ENCODE peak calls at places on chromosomes 7 and 10, in six cellular contexts. One of them, this sample, is unnamed.

GRCh38 chr7:1802899-1803298 is 132.8 kb downstream of the ELFN1 start:
- DNase-seq in IMR-90: no peak
- DNase-seq in heart right ventricle: no peak
- DNase-seq in adrenal gland: no peak
- DNase-seq in upper lobe of left lung: no peak
- DNase-seq in sigmoid colon: peak; percentile 10
- DNase-seq in this sample: peak; percentile 38

GRCh38 chr10:62648941-62649340 is 155.6 kb upstream of the ADO start:
- DNase-seq in adrenal gland: no peak
- DNase-seq in IMR-90: no peak
- DNase-seq in sigmoid colon: no peak
- DNase-seq in upper lobe of left lung: no peak
- DNase-seq in heart right ventricle: no peak
- DNase-seq in this sample: no peak

GRCh38 chr10:32386623-32387022 is 39.7 kb upstream of the EPC1 start:
- DNase-seq in IMR-90: peak; percentile 27
- DNase-seq in heart right ventricle: no peak
- DNase-seq in sigmoid colon: no peak
- DNase-seq in upper lobe of left lung: no peak
- DNase-seq in adrenal gland: no peak
- DNase-seq in this sample: no peak

GRCh38 chr7:106959753-106960152 is 84.8 kb upstream of the PRKAR2B start:
- DNase-seq in adrenal gland: no peak
- DNase-seq in IMR-90: no peak
- DNase-seq in heart right ventricle: no peak
- DNase-seq in upper lobe of left lung: no peak
- DNase-seq in sigmoid colon: no peak
- DNase-seq in this sample: no peak

GRCh38 chr10:6473430-6473829 is 106.6 kb downstream of the PRKCQ start:
- DNase-seq in heart right ventricle: no peak
- DNase-seq in IMR-90: no peak
- DNase-seq in upper lobe of left lung: no peak
- DNase-seq in adrenal gland: no peak
- DNase-seq in sigmoid colon: no peak
- DNase-seq in this sample: no peak

GRCh38 chr10:129466703-129467345 is at the start of gene MGMT:
- DNase-seq in heart right ventricle: peak; percentile 98
- DNase-seq in adrenal gland: peak; percentile 94
- DNase-seq in sigmoid colon: peak; percentile 97
- DNase-seq in IMR-90: peak; percentile 76
- DNase-seq in upper lobe of left lung: peak; percentile 95
- DNase-seq in this sample: peak; percentile 99

GRCh38 chr7:54477083-54477482 is 65.1 kb upstream of the VSTM2A start:
- DNase-seq in heart right ventricle: no peak
- DNase-seq in upper lobe of left lung: no peak
- DNase-seq in adrenal gland: no peak
- DNase-seq in IMR-90: no peak
- DNase-seq in sigmoid colon: no peak
- DNase-seq in this sample: no peak

GRCh38 chr7:105257338-105257737 is 131.4 kb downstream of the SRPK2 start:
- DNase-seq in adrenal gland: no peak
- DNase-seq in sigmoid colon: no peak
- DNase-seq in upper lobe of left lung: no peak
- DNase-seq in IMR-90: no peak
- DNase-seq in heart right ventricle: no peak
- DNase-seq in this sample: no peak

GRCh38 chr10:65620404-65621048 is 1305.3 kb upstream of the LRRTM3 start:
- DNase-seq in sigmoid colon: no peak
- DNase-seq in upper lobe of left lung: no peak
- DNase-seq in IMR-90: no peak
- DNase-seq in heart right ventricle: no peak
- DNase-seq in adrenal gland: no peak
- DNase-seq in this sample: no peak

GRCh38 chr7:82694020-82694419 is 250.4 kb upstream of the CACNA2D1 start:
- DNase-seq in sigmoid colon: no peak
- DNase-seq in upper lobe of left lung: no peak
- DNase-seq in IMR-90: no peak
- DNase-seq in heart right ventricle: no peak
- DNase-seq in adrenal gland: no peak
- DNase-seq in this sample: no peak

GRCh38 chr7:47683485-47683898 is 101.6 kb upstream of the TNS3 start:
- DNase-seq in sigmoid colon: no peak
- DNase-seq in adrenal gland: no peak
- DNase-seq in heart right ventricle: no peak
- DNase-seq in IMR-90: no peak
- DNase-seq in upper lobe of left lung: no peak
- DNase-seq in this sample: no peak

GRCh38 chr7:112149734-112150133 is 56.5 kb downstream of the DOCK4 start:
- DNase-seq in heart right ventricle: no peak
- DNase-seq in adrenal gland: no peak
- DNase-seq in sigmoid colon: no peak
- DNase-seq in upper lobe of left lung: no peak
- DNase-seq in IMR-90: no peak
- DNase-seq in this sample: no peak

GRCh38 chr10:13725594-13725993 is 138.8 kb downstream of the PRPF18 start:
- DNase-seq in adrenal gland: no peak
- DNase-seq in sigmoid colon: no peak
- DNase-seq in IMR-90: no peak
- DNase-seq in heart right ventricle: no peak
- DNase-seq in upper lobe of left lung: no peak
- DNase-seq in this sample: no peak

GRCh38 chr10:103853428-103854264 is 1.7 kb downstream of the SH3PXD2A start:
- DNase-seq in heart right ventricle: no peak
- DNase-seq in sigmoid colon: peak; percentile 67
- DNase-seq in adrenal gland: no peak
- DNase-seq in IMR-90: no peak
- DNase-seq in upper lobe of left lung: no peak
- DNase-seq in this sample: no peak

GRCh38 chr7:29035044-29035740 is 77.1 kb upstream of the TRIL start:
- DNase-seq in sigmoid colon: no peak
- DNase-seq in upper lobe of left lung: no peak
- DNase-seq in IMR-90: peak; percentile 58
- DNase-seq in adrenal gland: peak; percentile 27
- DNase-seq in heart right ventricle: no peak
- DNase-seq in this sample: no peak

GRCh38 chr7:36395171-36395894 is 5.7 kb downstream of the ANLN start:
- DNase-seq in heart right ventricle: no peak
- DNase-seq in adrenal gland: no peak
- DNase-seq in upper lobe of left lung: no peak
- DNase-seq in sigmoid colon: no peak
- DNase-seq in IMR-90: no peak
- DNase-seq in this sample: no peak

GRCh38 chr10:22152403-22152802 is 65.4 kb downstream of the EBLN1 start:
- DNase-seq in IMR-90: no peak
- DNase-seq in heart right ventricle: no peak
- DNase-seq in upper lobe of left lung: no peak
- DNase-seq in adrenal gland: no peak
- DNase-seq in sigmoid colon: no peak
- DNase-seq in this sample: no peak

GRCh38 chr10:1211844-1212570 is 155.8 kb downstream of the WDR37 start:
- DNase-seq in adrenal gland: no peak
- DNase-seq in sigmoid colon: no peak
- DNase-seq in IMR-90: no peak
- DNase-seq in upper lobe of left lung: no peak
- DNase-seq in heart right ventricle: no peak
- DNase-seq in this sample: no peak

GRCh38 chr10:103807996-103808395 is 47.4 kb downstream of the SH3PXD2A start:
- DNase-seq in heart right ventricle: no peak
- DNase-seq in adrenal gland: no peak
- DNase-seq in sigmoid colon: no peak
- DNase-seq in IMR-90: no peak
- DNase-seq in upper lobe of left lung: no peak
- DNase-seq in this sample: peak; percentile 61

GRCh38 chr10:6958254-6958653 is 378.2 kb upstream of the PRKCQ start:
- DNase-seq in adrenal gland: no peak
- DNase-seq in heart right ventricle: no peak
- DNase-seq in upper lobe of left lung: no peak
- DNase-seq in sigmoid colon: no peak
- DNase-seq in IMR-90: no peak
- DNase-seq in this sample: no peak

GRCh38 chr10:100982916-100983830 is 4.1 kb downstream of the MRPL43 start:
- DNase-seq in IMR-90: no peak
- DNase-seq in upper lobe of left lung: no peak
- DNase-seq in heart right ventricle: no peak
- DNase-seq in adrenal gland: peak; percentile 12
- DNase-seq in sigmoid colon: peak; percentile 59
- DNase-seq in this sample: peak; percentile 68

GRCh38 chr7:74289018-74289659 is at the start of gene CLIP2:
- DNase-seq in adrenal gland: peak; percentile 75
- DNase-seq in heart right ventricle: peak; percentile 85
- DNase-seq in IMR-90: peak; percentile 77
- DNase-seq in upper lobe of left lung: peak; percentile 80
- DNase-seq in sigmoid colon: peak; percentile 88
- DNase-seq in this sample: peak; percentile 94

GRCh38 chr10:94315975-94316464 is 46.7 kb downstream of the NOC3L start:
- DNase-seq in sigmoid colon: no peak
- DNase-seq in IMR-90: peak; percentile 76
- DNase-seq in adrenal gland: no peak
- DNase-seq in heart right ventricle: no peak
- DNase-seq in upper lobe of left lung: no peak
- DNase-seq in this sample: no peak

GRCh38 chr7:3210531-3210930 is 90.5 kb upstream of the SDK1 start:
- DNase-seq in adrenal gland: no peak
- DNase-seq in upper lobe of left lung: no peak
- DNase-seq in heart right ventricle: no peak
- DNase-seq in IMR-90: no peak
- DNase-seq in sigmoid colon: no peak
- DNase-seq in this sample: peak; percentile 58

GRCh38 chr10:114208351-114208750 is 29.2 kb downstream of the TDRD1 start:
- DNase-seq in sigmoid colon: no peak
- DNase-seq in adrenal gland: no peak
- DNase-seq in upper lobe of left lung: no peak
- DNase-seq in heart right ventricle: no peak
- DNase-seq in IMR-90: no peak
- DNase-seq in this sample: no peak

GRCh38 chr7:108454674-108455523 is 1.3 kb downstream of the NRCAM start:
- DNase-seq in upper lobe of left lung: no peak
- DNase-seq in heart right ventricle: no peak
- DNase-seq in sigmoid colon: no peak
- DNase-seq in IMR-90: no peak
- DNase-seq in adrenal gland: peak; percentile 51
- DNase-seq in this sample: no peak

GRCh38 chr10:70722820-70723424 is 50.6 kb downstream of the ADAMTS14 start:
- DNase-seq in sigmoid colon: no peak
- DNase-seq in heart right ventricle: no peak
- DNase-seq in adrenal gland: no peak
- DNase-seq in upper lobe of left lung: no peak
- DNase-seq in IMR-90: peak; percentile 53
- DNase-seq in this sample: no peak

GRCh38 chr7:45717537-45718235 is 143.5 kb downstream of the ADCY1 start:
- DNase-seq in IMR-90: no peak
- DNase-seq in heart right ventricle: no peak
- DNase-seq in sigmoid colon: no peak
- DNase-seq in adrenal gland: no peak
- DNase-seq in upper lobe of left lung: no peak
- DNase-seq in this sample: no peak

GRCh38 chr10:108788891-108789290 is 1134.4 kb downstream of the XPNPEP1 start:
- DNase-seq in adrenal gland: no peak
- DNase-seq in upper lobe of left lung: no peak
- DNase-seq in IMR-90: no peak
- DNase-seq in sigmoid colon: no peak
- DNase-seq in heart right ventricle: no peak
- DNase-seq in this sample: no peak

GRCh38 chr7:138074121-138074520 is 2.1 kb upstream of the AKR1D1 start:
- DNase-seq in IMR-90: no peak
- DNase-seq in upper lobe of left lung: no peak
- DNase-seq in adrenal gland: no peak
- DNase-seq in sigmoid colon: no peak
- DNase-seq in heart right ventricle: no peak
- DNase-seq in this sample: no peak

GRCh38 chr7:138077809-138078208 is 1.6 kb downstream of the AKR1D1 start:
- DNase-seq in sigmoid colon: no peak
- DNase-seq in upper lobe of left lung: no peak
- DNase-seq in heart right ventricle: no peak
- DNase-seq in adrenal gland: no peak
- DNase-seq in IMR-90: no peak
- DNase-seq in this sample: no peak

GRCh38 chr7:138074540-138074939 is 1.7 kb upstream of the AKR1D1 start:
- DNase-seq in upper lobe of left lung: no peak
- DNase-seq in sigmoid colon: no peak
- DNase-seq in IMR-90: no peak
- DNase-seq in adrenal gland: no peak
- DNase-seq in heart right ventricle: no peak
- DNase-seq in this sample: no peak

GRCh38 chr7:138075350-138075749 is 909 bp upstream of the AKR1D1 start:
- DNase-seq in upper lobe of left lung: no peak
- DNase-seq in adrenal gland: no peak
- DNase-seq in IMR-90: no peak
- DNase-seq in heart right ventricle: no peak
- DNase-seq in sigmoid colon: no peak
- DNase-seq in this sample: no peak

GRCh38 chr7:138076196-138076595 is at the start of gene AKR1D1:
- DNase-seq in heart right ventricle: no peak
- DNase-seq in adrenal gland: no peak
- DNase-seq in upper lobe of left lung: no peak
- DNase-seq in IMR-90: no peak
- DNase-seq in sigmoid colon: no peak
- DNase-seq in this sample: no peak
- H3K4me3 ChIP-seq in heart right ventricle: no peak within 1 kb of the TSS
- H3K4me3 ChIP-seq in adrenal gland: no peak within 1 kb of the TSS
- H3K4me3 ChIP-seq in upper lobe of left lung: no peak within 1 kb of the TSS
- H3K4me3 ChIP-seq in IMR-90: no peak within 1 kb of the TSS
- H3K4me3 ChIP-seq in sigmoid colon: no peak within 1 kb of the TSS
- H3K4me3 ChIP-seq in this sample: no peak within 1 kb of the TSS

GRCh38 chr7:151062399-151063211 is 3.2 kb downstream of the SLC4A2 start:
- DNase-seq in IMR-90: peak; percentile 76
- DNase-seq in heart right ventricle: no peak
- DNase-seq in adrenal gland: peak; percentile 73
- DNase-seq in upper lobe of left lung: peak; percentile 82
- DNase-seq in sigmoid colon: peak; percentile 80
- DNase-seq in this sample: peak; percentile 89
- H3K4me3 ChIP-seq in IMR-90: no peak overlapping the region
- H3K4me3 ChIP-seq in heart right ventricle: peak overlapping the region; percentile 32
- H3K4me3 ChIP-seq in adrenal gland: no peak overlapping the region
- H3K4me3 ChIP-seq in upper lobe of left lung: peak overlapping the region; percentile 88
- H3K4me3 ChIP-seq in sigmoid colon: peak overlapping the region; percentile 68
- H3K4me3 ChIP-seq in this sample: no peak overlapping the region

GRCh38 chr7:101936612-101937231 is 119.3 kb downstream of the CUX1 start:
- DNase-seq in sigmoid colon: peak; percentile 87
- DNase-seq in adrenal gland: no peak
- DNase-seq in upper lobe of left lung: no peak
- DNase-seq in IMR-90: peak; percentile 33
- DNase-seq in heart right ventricle: no peak
- DNase-seq in this sample: peak; percentile 62
- H3K4me3 ChIP-seq in sigmoid colon: peak overlapping the region; percentile 35
- H3K4me3 ChIP-seq in adrenal gland: no peak overlapping the region
- H3K4me3 ChIP-seq in upper lobe of left lung: peak overlapping the region; percentile 31
- H3K4me3 ChIP-seq in IMR-90: no peak overlapping the region
- H3K4me3 ChIP-seq in heart right ventricle: peak overlapping the region; percentile 49
- H3K4me3 ChIP-seq in this sample: no peak overlapping the region

DNA sequence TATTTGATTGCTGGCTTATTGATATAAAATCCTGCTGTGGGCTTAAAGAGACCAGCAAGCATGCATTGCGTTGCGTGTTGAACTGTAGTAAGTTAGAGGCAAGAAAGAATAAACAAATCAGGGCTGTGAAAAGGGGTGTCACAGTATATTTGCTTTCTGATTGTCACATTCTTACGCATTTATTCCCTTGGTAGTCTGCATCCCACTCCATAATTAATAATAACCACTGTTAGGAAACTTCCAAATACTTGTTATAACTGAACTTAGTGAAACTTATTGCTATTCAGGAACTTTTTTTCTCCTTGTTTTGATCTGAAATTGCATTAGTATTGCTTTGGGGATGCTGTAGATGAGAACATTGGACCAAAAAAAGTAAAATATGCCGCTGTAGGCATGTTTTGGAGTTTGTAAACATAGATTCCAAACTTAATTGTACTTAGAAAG is 1.7 kb downstream of the PPP1R9A start:
- DNase-seq in sigmoid colon: no peak
- DNase-seq in upper lobe of left lung: no peak
- DNase-seq in heart right ventricle: no peak
- DNase-seq in IMR-90: no peak
- DNase-seq in adrenal gland: no peak
- DNase-seq in this sample: no peak
- H3K4me3 ChIP-seq in sigmoid colon: peak overlapping the region; percentile 65
- H3K4me3 ChIP-seq in upper lobe of left lung: peak overlapping the region; percentile 62
- H3K4me3 ChIP-seq in heart right ventricle: peak overlapping the region; percentile 65
- H3K4me3 ChIP-seq in IMR-90: no peak overlapping the region
- H3K4me3 ChIP-seq in adrenal gland: peak overlapping the region; percentile 5
- H3K4me3 ChIP-seq in this sample: peak overlapping the region; percentile 90